ENCODE peak calls at places on chromosomes 6 and 20, in four cellular contexts. One of them, this sample, is unnamed.

GRCh38 chr6:21360353-21360752 is 233.2 kb upstream of the SOX4 start:
- DNase-seq in IMR-90: no peak
- DNase-seq in AG04450: no peak
- DNase-seq in ovary: no peak
- DNase-seq in this sample: no peak

GRCh38 chr20:31452575-31452974 is 12.1 kb downstream of the DEFB123 start:
- DNase-seq in ovary: no peak
- DNase-seq in IMR-90: no peak
- DNase-seq in AG04450: no peak
- DNase-seq in this sample: no peak

GRCh38 chr6:16761469-16762264 is 407 bp upstream of the ATXN1 start:
- DNase-seq in ovary: peak
- DNase-seq in IMR-90: peak
- DNase-seq in AG04450: peak
- DNase-seq in this sample: peak

GRCh38 chr6:26552640-26553189 is 14.5 kb downstream of the HMGN4 start:
- DNase-seq in ovary: no peak
- DNase-seq in AG04450: no peak
- DNase-seq in IMR-90: no peak
- DNase-seq in this sample: no peak

GRCh38 chr6:30882764-30883475 is 1.4 kb upstream of the DDR1 start:
- DNase-seq in IMR-90: no peak
- DNase-seq in AG04450: no peak
- DNase-seq in ovary: peak
- DNase-seq in this sample: no peak

GRCh38 chr6:190596-191395 is 101.5 kb upstream of the DUSP22 start:
- DNase-seq in IMR-90: no peak
- DNase-seq in AG04450: no peak
- DNase-seq in ovary: no peak
- DNase-seq in this sample: no peak

GRCh38 chr6:4727671-4728435 is 48.4 kb upstream of the CDYL start:
- DNase-seq in ovary: no peak
- DNase-seq in IMR-90: no peak
- DNase-seq in AG04450: no peak
- DNase-seq in this sample: no peak

GRCh38 chr6:6740595-6740994 is 152.1 kb downstream of the LY86 start:
- DNase-seq in ovary: no peak
- DNase-seq in IMR-90: no peak
- DNase-seq in AG04450: no peak
- DNase-seq in this sample: no peak

GRCh38 chr6:836276-836853 is 143.4 kb upstream of the EXOC2 start:
- DNase-seq in IMR-90: no peak
- DNase-seq in AG04450: no peak
- DNase-seq in ovary: no peak
- DNase-seq in this sample: no peak

GRCh38 chr6:11213305-11214106 is 19.0 kb downstream of the NEDD9 start:
- DNase-seq in AG04450: no peak
- DNase-seq in IMR-90: peak
- DNase-seq in ovary: no peak
- DNase-seq in this sample: peak

GRCh38 chr6:11653028-11653583 is 115.6 kb downstream of the TMEM170B start:
- DNase-seq in AG04450: peak
- DNase-seq in IMR-90: peak
- DNase-seq in ovary: peak
- DNase-seq in this sample: peak

GRCh38 chr6:31239854-31240253 is 32.0 kb downstream of the HLA-C start:
- DNase-seq in IMR-90: no peak
- DNase-seq in AG04450: no peak
- DNase-seq in ovary: no peak
- DNase-seq in this sample: no peak

GRCh38 chr20:40442181-40442963 is 246.7 kb downstream of the MAFB start:
- DNase-seq in ovary: no peak
- DNase-seq in AG04450: no peak
- DNase-seq in IMR-90: no peak
- DNase-seq in this sample: peak

GRCh38 chr6:14711704-14712397 is 534.0 kb upstream of the JARID2 start:
- DNase-seq in AG04450: no peak
- DNase-seq in IMR-90: no peak
- DNase-seq in ovary: no peak
- DNase-seq in this sample: no peak

GRCh38 chr20:45456632-45457031 is 12.9 kb upstream of the WFDC2 start:
- DNase-seq in IMR-90: no peak
- DNase-seq in ovary: no peak
- DNase-seq in AG04450: no peak
- DNase-seq in this sample: no peak

GRCh38 chr20:8151371-8151770 is 19.3 kb downstream of the PLCB1 start:
- DNase-seq in AG04450: no peak
- DNase-seq in ovary: no peak
- DNase-seq in IMR-90: no peak
- DNase-seq in this sample: peak

GRCh38 chr6:42345696-42346416 is 105.9 kb downstream of the TRERF1 start:
- DNase-seq in IMR-90: no peak
- DNase-seq in AG04450: no peak
- DNase-seq in ovary: no peak
- DNase-seq in this sample: no peak
- TF ChIP-seq CTCF in IMR-90: no peak
- TF ChIP-seq CTCF in AG04450: no peak
- TF ChIP-seq CTCF in ovary: no peak
- TF ChIP-seq CTCF in this sample: no peak

GRCh38 chr20:62601172-62601571 is 41.1 kb upstream of the SLCO4A1 start:
- DNase-seq in IMR-90: no peak
- DNase-seq in ovary: no peak
- DNase-seq in AG04450: no peak
- DNase-seq in this sample: no peak
- H3K4me3 ChIP-seq in IMR-90: no peak
- H3K4me3 ChIP-seq in ovary: no peak
- H3K4me3 ChIP-seq in AG04450: no peak
- H3K4me3 ChIP-seq in this sample: no peak

DNA sequence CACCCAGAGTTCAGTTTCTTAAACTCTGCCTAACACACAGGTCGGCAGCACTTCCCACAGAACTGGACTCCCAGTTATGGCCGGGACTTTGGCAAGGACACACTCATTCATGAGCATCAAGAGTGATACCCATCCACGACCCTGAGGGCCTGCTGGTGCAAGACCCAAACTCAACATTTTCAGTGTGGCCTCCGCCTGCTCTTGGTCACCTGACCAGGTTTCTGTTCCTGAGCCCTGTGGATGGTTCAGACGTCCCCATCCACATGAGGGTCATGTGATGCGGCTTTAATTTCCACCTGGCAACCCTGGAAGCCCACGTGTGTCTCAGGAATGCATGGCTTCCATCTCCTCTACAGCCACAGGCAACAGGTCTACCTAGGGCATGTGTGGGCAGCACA is 245.3 kb downstream of the DLL1 start:
- DNase-seq in IMR-90: no peak
- DNase-seq in AG04450: no peak
- DNase-seq in ovary: no peak
- DNase-seq in this sample: no peak
- TF ChIP-seq CTCF in IMR-90: no peak
- TF ChIP-seq CTCF in AG04450: no peak
- TF ChIP-seq CTCF in ovary: no peak
- TF ChIP-seq CTCF in this sample: no peak

DNA sequence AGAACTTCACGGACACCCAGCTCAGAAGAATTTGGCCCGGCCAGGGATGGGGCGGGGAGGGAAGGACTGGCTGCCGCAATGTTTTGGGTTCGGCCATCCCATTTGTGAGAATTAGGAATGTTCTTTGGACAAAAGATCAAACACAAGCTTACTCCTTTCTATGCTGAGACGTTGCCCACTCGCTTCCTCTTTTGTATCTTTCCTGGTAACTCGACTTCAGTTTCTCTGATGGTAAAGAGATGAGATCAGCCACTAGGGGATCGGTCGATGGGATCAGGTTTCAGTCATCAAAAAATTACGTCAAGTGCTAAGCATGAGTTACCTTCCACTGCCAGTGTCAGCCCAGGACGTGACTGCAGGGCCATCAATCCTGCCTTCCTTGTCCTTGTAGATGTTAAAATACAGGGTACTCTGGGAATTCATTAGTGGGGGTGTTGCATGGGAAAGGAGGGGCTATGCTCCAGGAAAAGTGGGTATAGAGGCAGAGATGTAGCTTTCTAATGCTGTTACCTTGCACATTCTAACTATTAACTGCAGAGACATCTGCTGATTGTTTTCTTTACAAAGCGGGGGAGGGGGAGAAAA is 190.2 kb downstream of the TSHZ2 start:
- DNase-seq in ovary: peak
- DNase-seq in IMR-90: peak
- DNase-seq in AG04450: no peak
- DNase-seq in this sample: peak
- H3K4me3 ChIP-seq in ovary: peak
- H3K4me3 ChIP-seq in IMR-90: no peak
- H3K4me3 ChIP-seq in AG04450: no peak
- H3K4me3 ChIP-seq in this sample: no peak

This sample was measured in fibroblast of the aortic adventitia.